ENCODE peak calls at places on chromosomes 16 and 17, in five cellular contexts. S is SK-N-SH, Z is Peyer's patch, H is body of pancreas, I is retinal pigment epithelial cell. O is an unnamed sample.

GRCh38 chr17:39507511-39507910 is 46.2 kb downstream of the CDK12 start:
- DNase-seq in Z (no peak), H (no peak), S (no peak), I (no peak), O (no peak)

GRCh38 chr17:75970011-75970523 is 8.9 kb downstream of the ACOX1 start:
- DNase-seq in S (peak), H (peak), Z (no peak), I (no peak), O (peak)

GRCh38 chr17:2170023-2170422 is 115.1 kb downstream of the HIC1 start:
- DNase-seq in Z (no peak), H (no peak), S (no peak), I (no peak), O (no peak)

GRCh38 chr17:35116845-35117244 is 2.8 kb downstream of the RAD51D start:
- DNase-seq in I (no peak), Z (no peak), H (no peak), S (no peak), O (no peak)

GRCh38 chr16:28859326-28859725 is 4.3 kb upstream of the SH2B1 start:
- DNase-seq in Z (no peak), I (no peak), H (no peak), S (no peak), O (peak)

GRCh38 chr17:28227278-28228108 is 91.5 kb upstream of the TMEM97 start:
- DNase-seq in H (peak), I (peak), Z (peak), S (peak), O (no peak)

GRCh38 chr17:79053251-79053925 is 21.2 kb upstream of the ENGASE start:
- DNase-seq in S (no peak), H (no peak), Z (peak), I (no peak), O (peak)

GRCh38 chr17:43597624-43598358 is 51.7 kb upstream of the ETV4 start:
- DNase-seq in I (peak), S (no peak), Z (no peak), H (no peak), O (no peak)

GRCh38 chr16:77761204-77761603 is 27.2 kb upstream of the VAT1L start:
- DNase-seq in S (no peak), I (no peak), H (peak), Z (no peak), O (no peak)

GRCh38 chr17:5282639-5283217 is 644 bp downstream of the RABEP1 start:
- DNase-seq in H (peak), S (no peak), Z (no peak), I (no peak), O (no peak)

GRCh38 chr17:27585153-27585681 is 45.8 kb upstream of the LGALS9 start:
- DNase-seq in S (no peak), I (no peak), H (no peak), Z (no peak), O (no peak)

GRCh38 chr17:60604686-60605334 is 4.8 kb downstream of the PPM1D start:
- DNase-seq in H (peak), S (no peak), I (peak), Z (no peak), O (peak)

GRCh38 chr17:17837380-17837821 is 615 bp upstream of the SREBF1 start:
- DNase-seq in S (no peak), Z (no peak), H (peak), I (no peak), O (peak)

GRCh38 chr17:44636562-44636961 is 19.7 kb upstream of the MEIOC start:
- DNase-seq in H (no peak), I (peak), S (peak), Z (no peak), O (peak)

GRCh38 chr17:57402691-57403090 is 146.4 kb downstream of the MSI2 start:
- DNase-seq in Z (no peak), I (no peak), S (peak), H (no peak), O (no peak)

GRCh38 chr16:35186045-35186759 is 1726.8 kb downstream of the TP53TG3F start:
- DNase-seq in I (no peak), Z (no peak), S (no peak), H (no peak), O (no peak)

GRCh38 chr17:40338058-40338457 is 26.5 kb downstream of the GJD3 start:
- DNase-seq in H (no peak), S (no peak), I (no peak), Z (no peak), O (no peak)

GRCh38 chr17:2011421-2012371 is 13.4 kb downstream of the RTN4RL1 start:
- DNase-seq in Z (no peak), S (no peak), I (no peak), H (peak), O (peak)

GRCh38 chr17:57945999-57946797 is 9.0 kb downstream of the CUEDC1 start:
- DNase-seq in H (no peak), I (no peak), S (no peak), Z (no peak), O (peak)

GRCh38 chr16:81035975-81036750 is 521 bp downstream of the ATMIN start:
- DNase-seq in I (no peak), H (peak), Z (no peak), S (peak), O (peak)

GRCh38 chr16:87855852-87856715 is 13.2 kb downstream of the SLC7A5 start:
- DNase-seq in I (no peak), H (peak), S (peak), Z (peak), O (no peak)

GRCh38 chr16:48503779-48504178 is 106.2 kb downstream of the N4BP1 start:
- DNase-seq in Z (no peak), S (peak), I (no peak), H (peak), O (peak)

GRCh38 chr16:81333356-81333755 is 18.6 kb downstream of the GAN start:
- DNase-seq in H (no peak), Z (no peak), S (no peak), I (no peak), O (no peak)

GRCh38 chr17:51745993-51746392 is 412.5 kb downstream of the CA10 start:
- DNase-seq in H (no peak), I (no peak), S (peak), Z (no peak), O (no peak)

GRCh38 chr17:673200-673681 is 41.4 kb downstream of the VPS53 start:
- DNase-seq in I (no peak), H (no peak), Z (no peak), S (peak), O (no peak)

GRCh38 chr16:79253100-79253631 is 347.4 kb downstream of the MAF start:
- DNase-seq in S (no peak), H (peak), Z (no peak), I (no peak), O (no peak)

GRCh38 chr16:87457724-87458423 is 35.0 kb downstream of the ZCCHC14 start:
- DNase-seq in H (peak), Z (no peak), I (peak), S (peak), O (peak)

GRCh38 chr17:30552994-30553565 is 75.9 kb downstream of the GOSR1 start:
- DNase-seq in H (no peak), I (no peak), Z (no peak), S (no peak), O (no peak)

GRCh38 chr16:66682271-66682670 is 14.3 kb downstream of the CMTM4 start:
- DNase-seq in S (no peak), I (no peak), Z (no peak), H (no peak), O (peak)

GRCh38 chr17:43665387-43666101 is 3.8 kb upstream of the MEOX1 start:
- DNase-seq in I (no peak), Z (no peak), S (no peak), H (no peak), O (no peak)

GRCh38 chr16:4500283-4500682 is 24.1 kb downstream of the HMOX2 start:
- DNase-seq in H (peak), I (no peak), Z (no peak), S (no peak), O (peak)

GRCh38 chr17:44916781-44917241 is 1.5 kb upstream of the GFAP start:
- DNase-seq in S (peak), I (no peak), Z (no peak), H (peak), O (peak)

GRCh38 chr16:80573700-80574120 is 32.9 kb downstream of the DYNLRB2 start:
- DNase-seq in Z (no peak), I (no peak), H (no peak), S (no peak), O (no peak)

GRCh38 chr16:68031951-68032350 is 8.9 kb downstream of the DUS2 start:
- DNase-seq in S (no peak), Z (no peak), I (no peak), H (no peak), O (no peak)

GRCh38 chr16:30740364-30741251 is 7.6 kb upstream of the PHKG2 start:
- DNase-seq in S (no peak), I (peak), H (peak), Z (peak), O (peak)

GRCh38 chr17:149897-150575 is 12.7 kb downstream of the SCGB1C2 start:
- DNase-seq in H (peak), Z (no peak), I (no peak), S (no peak), O (no peak)

GRCh38 chr17:48647103-48647963 is 21.2 kb upstream of the HOXB9 start:
- DNase-seq in Z (no peak), S (peak), I (no peak), H (no peak), O (peak)

GRCh38 chr17:15478845-15479244 is 11.4 kb upstream of the CDRT4 start:
- DNase-seq in H (no peak), S (no peak), Z (no peak), I (no peak), O (no peak)
- TF ChIP-seq CTCF in H (no peak), S (no peak), Z (no peak), I (no peak), O (no peak)

GRCh38 chr17:72590882-72591499 is 470.2 kb downstream of the SOX9 start:
- DNase-seq in Z (no peak), S (no peak), H (no peak), I (no peak), O (no peak)
- H3K4me3 ChIP-seq in Z (peak), S (peak), H (peak), I (peak), O (peak)

DNA sequence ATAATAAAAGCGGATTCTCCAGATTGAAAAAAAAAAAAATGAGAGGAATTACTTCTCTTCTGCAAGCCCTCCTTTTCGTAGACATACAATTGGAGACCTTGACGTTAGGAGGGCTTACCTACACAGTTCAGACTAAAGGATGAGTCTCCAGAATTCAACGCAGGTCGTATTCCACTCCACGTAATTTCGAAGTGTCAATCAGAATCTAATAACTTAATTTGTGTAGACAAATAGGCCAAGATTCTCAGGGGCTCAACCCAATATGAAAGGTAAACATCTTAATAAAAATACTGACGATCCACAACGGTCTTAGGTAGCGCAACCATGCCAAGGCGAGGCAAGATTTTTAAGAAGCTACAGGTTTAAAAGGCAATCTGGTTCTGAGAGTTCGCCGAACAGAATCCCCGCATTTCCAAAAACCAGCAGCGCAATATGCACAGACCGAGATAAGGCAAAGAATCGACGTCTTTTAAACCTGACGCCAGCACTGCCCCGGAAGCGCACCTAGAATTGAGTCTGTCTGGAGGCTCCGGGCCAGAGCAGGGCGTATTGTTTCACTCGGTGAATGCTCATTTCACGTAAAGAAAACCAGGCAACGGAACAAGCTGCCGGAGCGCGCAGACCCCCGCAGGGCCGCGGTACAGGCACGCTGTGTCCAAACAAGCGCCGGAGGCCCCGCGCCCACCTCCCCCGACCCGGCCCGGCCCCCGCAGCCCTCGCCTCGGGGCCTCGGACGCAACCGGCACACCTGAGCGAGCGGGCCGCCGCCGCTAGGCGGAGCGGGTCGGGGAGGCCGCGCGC is 623 bp downstream of the MBTPS1 start:
- DNase-seq in H (peak), S (no peak), Z (no peak), I (no peak), O (peak)
- TF ChIP-seq CTCF in H (peak), S (no peak), Z (no peak), I (no peak), O (no peak)

DNA sequence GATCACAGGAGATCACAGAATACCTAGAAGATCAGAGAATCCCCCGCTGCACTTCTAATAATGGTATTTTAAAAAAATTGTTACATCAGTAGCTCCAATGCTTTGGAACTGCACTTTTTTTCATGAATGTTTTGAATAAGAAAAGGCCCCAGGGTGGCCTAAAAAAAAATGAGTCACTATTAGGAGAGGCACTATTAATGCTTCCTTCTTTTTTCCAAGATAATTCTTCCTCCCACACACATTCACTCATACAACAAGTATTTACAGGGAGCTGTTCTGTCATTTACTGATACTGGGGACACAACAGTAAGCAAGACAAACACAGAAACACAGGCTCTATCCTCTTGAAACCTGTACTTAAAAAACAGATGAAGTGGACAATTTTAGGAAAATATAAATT is 675 bp upstream of the PDZD9 start:
- DNase-seq in S (no peak), Z (no peak), I (no peak), H (no peak), O (peak)
- H3K4me3 ChIP-seq in S (no peak), Z (no peak), I (no peak), H (no peak), O (no peak)

GRCh38 chr16:19088341-19088916 is 21.0 kb downstream of the COQ7 start:
- DNase-seq in H (no peak), Z (no peak), S (no peak), I (no peak), O (no peak)
- TF ChIP-seq CTCF in H (no peak), Z (no peak), S (no peak), I (no peak), O (no peak)

DNA sequence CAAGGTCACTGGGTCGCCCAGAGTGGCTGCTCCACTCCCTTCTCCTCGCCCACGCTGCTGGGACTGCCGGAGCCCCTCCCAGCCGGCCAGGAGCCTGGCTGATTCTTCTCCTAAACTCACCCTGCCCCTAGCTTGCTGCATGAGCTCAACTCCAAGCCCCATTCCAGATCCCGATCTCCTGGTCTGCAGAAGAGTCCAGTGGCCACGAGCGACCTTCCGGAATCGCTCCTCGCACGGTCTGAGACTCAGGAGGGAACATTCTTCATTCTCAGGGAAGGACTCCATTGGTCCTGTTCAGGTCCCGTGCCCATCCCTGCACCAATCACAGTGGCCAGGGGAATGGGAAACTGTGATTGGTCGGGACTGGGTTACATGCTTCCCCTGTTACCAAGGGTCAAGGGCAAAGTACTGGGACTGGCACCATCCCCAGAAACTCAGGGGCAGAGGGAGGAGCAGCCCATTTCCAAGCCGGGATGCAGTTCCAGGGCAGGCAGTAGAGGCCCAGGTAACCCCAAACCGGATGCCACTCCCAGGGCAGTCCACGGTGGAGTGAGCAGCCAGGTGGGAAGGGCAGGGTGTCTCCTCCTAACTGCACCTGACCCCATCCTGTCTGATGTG is 24.5 kb upstream of the CIBAR2 start:
- DNase-seq in S (peak), I (no peak), Z (no peak), H (peak), O (no peak)
- H3K4me3 ChIP-seq in S (peak), I (peak), Z (no peak), H (no peak), O (peak)

GRCh38 chr16:70578035-70578434 is 54.4 kb downstream of the SF3B3 start:
- DNase-seq in Z (no peak), H (no peak), S (no peak), I (no peak), O (no peak)

GRCh38 chr16:70579248-70579647 is 55.6 kb downstream of the SF3B3 start:
- DNase-seq in H (no peak), S (no peak), I (no peak), Z (no peak), O (no peak)

GRCh38 chr16:70579648-70580630 is 56.3 kb downstream of the SF3B3 start:
- DNase-seq in I (no peak), S (peak), H (peak), Z (peak), O (no peak)

GRCh38 chr16:70586731-70587130 is 59.6 kb upstream of the IL34 start:
- DNase-seq in Z (no peak), H (no peak), S (no peak), I (no peak), O (no peak)

GRCh38 chr16:70582280-70582978 is 58.8 kb downstream of the SF3B3 start:
- DNase-seq in H (no peak), S (no peak), Z (no peak), I (no peak), O (no peak)
- TF ChIP-seq CTCF in H (no peak), S (peak), Z (no peak), I (peak), O (peak)

GRCh38 chr17:80930335-80931040 is 61.2 kb upstream of the CHMP6 start:
- DNase-seq in S (no peak), Z (peak), H (no peak), I (no peak), O (no peak)

GRCh38 chr17:80925668-80926067 is 66.0 kb upstream of the CHMP6 start:
- DNase-seq in Z (peak), H (no peak), S (no peak), I (no peak), O (no peak)

GRCh38 chr17:80929449-80929848 is 62.2 kb upstream of the CHMP6 start:
- DNase-seq in Z (peak), S (no peak), H (no peak), I (no peak), O (no peak)

GRCh38 chr17:80926601-80927250 is 64.9 kb upstream of the CHMP6 start:
- DNase-seq in H (no peak), I (no peak), Z (peak), S (no peak), O (no peak)

GRCh38 chr17:80927791-80928216 is 63.8 kb upstream of the CHMP6 start:
- DNase-seq in H (no peak), Z (peak), I (no peak), S (no peak), O (no peak)
- H3K4me3 ChIP-seq in H (no peak), Z (no peak), I (no peak), S (no peak), O (no peak)

GRCh38 chr16:57630931-57631845 is 2.8 kb downstream of the ADGRG1 start:
- DNase-seq in Z (no peak), H (no peak), S (no peak), I (no peak), O (no peak)

GRCh38 chr16:57633383-57634064 is 5.1 kb downstream of the ADGRG1 start:
- DNase-seq in H (no peak), Z (no peak), S (no peak), I (no peak), O (no peak)

GRCh38 chr16:57630402-57630787 is 2.0 kb downstream of the ADGRG1 start:
- DNase-seq in H (no peak), S (no peak), I (no peak), Z (no peak), O (no peak)

GRCh38 chr16:57634171-57634570 is 5.7 kb downstream of the ADGRG1 start:
- DNase-seq in H (no peak), S (no peak), Z (no peak), I (no peak), O (peak)

GRCh38 chr16:57632568-57632967 is 4.1 kb downstream of the ADGRG1 start:
- DNase-seq in Z (no peak), H (no peak), S (no peak), I (no peak), O (no peak)
- TF ChIP-seq CTCF in Z (no peak), H (no peak), S (no peak), I (no peak), O (no peak)